ENCODE peak calls at places on chromosomes 16 and 17, in five cellular contexts. P is germinal center; N is NCI-H774; H is activated CD8-positive, alpha-beta memory T cell treated with anti-CD3 and anti-CD28 coated beads for 24 hours; J is substantia nigra. A is an unnamed sample.

GRCh38 chr17:79027274-79027924 is 3.4 kb downstream of the C1QTNF1 start:
- DNase-seq in P (no peak), H (no peak), J (no peak), N (no peak), A (no peak)

GRCh38 chr16:85321856-85322271 is 209.6 kb upstream of the CIBAR2 start:
- DNase-seq in N (no peak), P (no peak), H (no peak), J (peak; percentile 65), A (no peak)

GRCh38 chr17:74730491-74731346 is 6.3 kb upstream of the RAB37 start:
- DNase-seq in J (no peak), N (no peak), P (no peak), H (no peak), A (no peak)

GRCh38 chr17:7079581-7080444 is at the start of gene CLEC10A:
- DNase-seq in P (no peak), H (no peak), N (no peak), J (no peak), A (no peak)

GRCh38 chr16:17512636-17513220 is 42.0 kb upstream of the XYLT1 start:
- DNase-seq in P (no peak), H (no peak), N (no peak), J (no peak), A (no peak)

GRCh38 chr16:81401035-81401950 is 43.3 kb upstream of the CMIP start:
- DNase-seq in P (no peak), J (no peak), H (no peak), N (no peak), A (no peak)

GRCh38 chr16:17483266-17483864 is 12.6 kb upstream of the XYLT1 start:
- DNase-seq in H (peak; percentile 30), N (no peak), P (no peak), J (no peak), A (no peak)

GRCh38 chr16:73298562-73298961 is 250.6 kb upstream of the ZFHX3 start:
- DNase-seq in P (no peak), H (no peak), N (no peak), J (no peak), A (no peak)

GRCh38 chr17:82357394-82357793 is 1.7 kb upstream of the TEX19 start:
- DNase-seq in N (no peak), P (no peak), J (no peak), H (no peak), A (no peak)

GRCh38 chr17:5122586-5123342 is 6.9 kb downstream of the USP6 start:
- DNase-seq in H (peak; percentile 58), P (no peak), N (no peak), J (no peak), A (no peak)

GRCh38 chr17:48552453-48553189 is 7.7 kb upstream of the HOXB2 start:
- DNase-seq in N (peak; percentile 81), H (no peak), J (no peak), P (no peak), A (no peak)

GRCh38 chr16:17261197-17261858 is 209.4 kb downstream of the XYLT1 start:
- DNase-seq in H (no peak), N (no peak), J (no peak), P (no peak), A (peak; percentile 37)

GRCh38 chr17:76532072-76532651 is 5.3 kb downstream of the CYGB start:
- DNase-seq in H (no peak), N (no peak), P (no peak), J (no peak), A (no peak)

GRCh38 chr17:6328279-6328678 is 106.6 kb downstream of the AIPL1 start:
- DNase-seq in H (no peak), J (no peak), N (no peak), P (no peak), A (no peak)

GRCh38 chr17:37137906-37138413 is 189.2 kb downstream of the AATF start:
- DNase-seq in P (no peak), J (no peak), N (no peak), H (no peak), A (no peak)

GRCh38 chr17:78777886-78778285 is 4.2 kb downstream of the CYTH1 start:
- DNase-seq in J (no peak), N (no peak), H (no peak), P (no peak), A (no peak)

GRCh38 chr16:24851700-24852099 is 5.9 kb downstream of the SLC5A11 start:
- DNase-seq in N (no peak), P (no peak), J (no peak), H (no peak), A (no peak)